ENCODE peak calls at places on chromosomes 1 and 21, in seven cellular contexts. W is SJSA1; Y is stimulated activated CD4-positive, alpha-beta T cell treated with anti-CD3 and anti-CD28 coated beads, TNF-alpha, amount 100 ng/mL, for 1 hour; Z is activated CD4-positive, alpha-beta T cell treated with anti-CD3 and anti-CD28 coated beads for 48 hours; B is NCI-H1092 treated with DMSO at 0.1 percent for 48 hours; A is stimulated activated naive CD4-positive, alpha-beta T cell; J is ACHN. F is an unnamed sample.

GRCh38 chr1:11802616-11802972 is 3.2 kb downstream of the MTHFR start:
- DNase-seq in W (no peak), Y (no peak), Z (no peak), B (no peak), A (no peak), J (no peak), F (no peak)

GRCh38 chr21:38440746-38441145 is 57.5 kb downstream of the ERG start:
- DNase-seq in W (peak), Y (no peak), Z (no peak), B (no peak), A (no peak), J (peak), F (no peak)

GRCh38 chr1:65946960-65947359 is 154.3 kb downstream of the PDE4B start:
- DNase-seq in W (no peak), Y (no peak), Z (no peak), B (no peak), A (no peak), J (no peak), F (no peak)

GRCh38 chr1:54546651-54547348 is 1.2 kb upstream of the ACOT11 start:
- DNase-seq in W (no peak), Y (no peak), Z (no peak), B (no peak), A (no peak), J (no peak), F (no peak)

GRCh38 chr1:2534775-2535387 is 4.8 kb upstream of the HES5 start:
- DNase-seq in W (peak), Y (no peak), Z (no peak), B (no peak), A (no peak), J (peak), F (no peak)

GRCh38 chr1:26520339-26520738 is 9.2 kb upstream of the RPS6KA1 start:
- DNase-seq in W (no peak), Y (no peak), Z (no peak), B (no peak), A (no peak), J (no peak), F (no peak)

GRCh38 chr1:17875171-17875881 is 120.2 kb downstream of the ACTL8 start:
- DNase-seq in W (no peak), Y (no peak), Z (no peak), B (no peak), A (no peak), J (peak), F (no peak)

GRCh38 chr1:35443768-35444518 is 113.3 kb downstream of the KIAA0319L start:
- DNase-seq in W (no peak), Y (no peak), Z (no peak), B (no peak), A (no peak), J (no peak), F (no peak)

GRCh38 chr1:209232197-209232596 is 351.3 kb upstream of the CAMK1G start:
- DNase-seq in W (no peak), Y (no peak), Z (no peak), B (no peak), A (no peak), J (no peak), F (no peak)

GRCh38 chr1:86926886-86927285 is 12.5 kb downstream of the HS2ST1 start:
- DNase-seq in W (no peak), Y (no peak), Z (no peak), B (no peak), A (no peak), J (no peak), F (no peak)

GRCh38 chr1:204072951-204073836 is at the start of gene SOX13:
- DNase-seq in W (peak), Y (no peak), Z (peak), B (peak), A (no peak), J (peak), F (peak)

GRCh38 chr1:21579788-21580187 is 70.6 kb downstream of the ALPL start:
- DNase-seq in W (peak), Y (no peak), Z (no peak), B (no peak), A (no peak), J (peak), F (no peak)

GRCh38 chr1:228004331-228004871 is 2.4 kb upstream of the WNT3A start:
- DNase-seq in W (no peak), Y (no peak), Z (no peak), B (no peak), A (no peak), J (peak), F (no peak)

GRCh38 chr1:1680912-1681273 is 11.7 kb downstream of the SLC35E2B start:
- DNase-seq in W (no peak), Y (no peak), Z (no peak), B (no peak), A (no peak), J (no peak), F (no peak)

GRCh38 chr1:44646276-44646675 is 28.0 kb downstream of the TMEM53 start:
- DNase-seq in W (no peak), Y (no peak), Z (no peak), B (no peak), A (no peak), J (no peak), F (no peak)

GRCh38 chr21:46518983-46519583 is 60.4 kb downstream of the DIP2A start:
- DNase-seq in W (no peak), Y (no peak), Z (no peak), B (no peak), A (no peak), J (no peak), F (no peak)

GRCh38 chr1:165116732-165117131 is 239.8 kb downstream of the LMX1A start:
- DNase-seq in W (peak), Y (no peak), Z (no peak), B (no peak), A (no peak), J (peak), F (no peak)

GRCh38 chr1:42144336-42145189 is 8.6 kb upstream of the GUCA2B start:
- DNase-seq in W (no peak), Y (no peak), Z (no peak), B (no peak), A (no peak), J (no peak), F (no peak)

GRCh38 chr1:111289371-111289770 is 1.3 kb upstream of the CHIA start:
- DNase-seq in W (no peak), Y (no peak), Z (no peak), B (no peak), A (no peak), J (no peak), F (no peak)

GRCh38 chr21:42721341-42721824 is 68.0 kb downstream of the PDE9A start:
- DNase-seq in W (no peak), Y (no peak), Z (no peak), B (no peak), A (no peak), J (no peak), F (no peak)

GRCh38 chr1:230031131-230031530 is 35.9 kb upstream of the GALNT2 start:
- DNase-seq in W (no peak), Y (no peak), Z (peak), B (no peak), A (no peak), J (no peak), F (peak)

GRCh38 chr1:82086739-82087138 is 286.0 kb downstream of the ADGRL2 start:
- DNase-seq in W (no peak), Y (no peak), Z (no peak), B (no peak), A (no peak), J (no peak), F (no peak)

GRCh38 chr1:85445906-85446305 is 19.1 kb downstream of the DDAH1 start:
- DNase-seq in W (no peak), Y (no peak), Z (peak), B (no peak), A (no peak), J (no peak), F (no peak)

GRCh38 chr21:45356251-45356650 is 48.7 kb upstream of the COL18A1 start:
- DNase-seq in W (no peak), Y (no peak), Z (no peak), B (no peak), A (no peak), J (no peak), F (no peak)

GRCh38 chr1:91768120-91768519 is 117.8 kb downstream of the TGFBR3 start:
- DNase-seq in W (no peak), Y (no peak), Z (no peak), B (no peak), A (no peak), J (no peak), F (no peak)

GRCh38 chr1:27650527-27651175 is 15.7 kb upstream of the FGR start:
- DNase-seq in W (peak), Y (no peak), Z (no peak), B (no peak), A (no peak), J (no peak), F (no peak)

GRCh38 chr1:166350490-166350889 is 183.7 kb upstream of the FAM78B start:
- DNase-seq in W (no peak), Y (no peak), Z (no peak), B (no peak), A (no peak), J (no peak), F (no peak)

GRCh38 chr1:190762325-190762724 is 284.7 kb upstream of the BRINP3 start:
- DNase-seq in W (no peak), Y (no peak), Z (no peak), B (no peak), A (no peak), J (no peak), F (no peak)

GRCh38 chr1:150366416-150367296 is 2.7 kb downstream of the RPRD2 start:
- DNase-seq in W (peak), Y (no peak), Z (no peak), B (no peak), A (no peak), J (peak), F (no peak)

GRCh38 chr1:210272666-210273065 is 40.1 kb downstream of the SERTAD4 start:
- DNase-seq in W (no peak), Y (no peak), Z (no peak), B (no peak), A (no peak), J (no peak), F (no peak)

GRCh38 chr1:9447215-9447960 is 91.9 kb upstream of the SLC25A33 start:
- DNase-seq in W (no peak), Y (no peak), Z (no peak), B (no peak), A (no peak), J (no peak), F (no peak)

GRCh38 chr1:185495017-185495416 is 178.0 kb upstream of the IVNS1ABP start:
- DNase-seq in W (no peak), Y (no peak), Z (no peak), B (no peak), A (no peak), J (no peak), F (no peak)